ENCODE peak calls at places on chromosomes 5 and 9, in nine cellular contexts. R is colonic mucosa, N is fibroblast of the aortic adventitia, K is heart right ventricle, P is foreskin fibroblast, X is AG09319, M is WTC11, A is tibial artery, O is cardiac muscle cell. B is an unnamed sample.

GRCh38 chr9:109149722-109150121 is 17.3 kb downstream of the FRRS1L start:
- DNase-seq in R (no peak), N (no peak), K (no peak), P (no peak), X (no peak), M (no peak), A (no peak), O (no peak), B (no peak)

GRCh38 chr5:153569036-153569435 is 78.6 kb downstream of the GRIA1 start:
- DNase-seq in R (no peak), N (no peak), K (no peak), P (peak; percentile 57), X (no peak), M (no peak), A (no peak), O (no peak), B (no peak)

GRCh38 chr9:127742435-127743088 is 7.5 kb upstream of the TOR2A start:
- DNase-seq in R (no peak), N (peak; percentile 78), K (no peak), P (peak; percentile 93), X (peak; percentile 23), M (peak; percentile 94), A (no peak), O (peak; percentile 90), B (no peak)

GRCh38 chr5:76590027-76590426 is 33.2 kb downstream of the F2RL2 start:
- DNase-seq in R (no peak), N (no peak), K (no peak), P (no peak), X (no peak), M (no peak), A (no peak), O (no peak), B (no peak)

GRCh38 chr5:175195698-175196656 is 248.0 kb downstream of the DRD1 start:
- DNase-seq in R (no peak), N (peak; percentile 62), K (no peak), P (no peak), X (no peak), M (peak; percentile 23), A (no peak), O (peak; percentile 70), B (no peak)

GRCh38 chr9:129467739-129468666 is 152.9 kb downstream of the C9orf50 start:
- DNase-seq in R (no peak), N (no peak), K (no peak), P (no peak), X (no peak), M (no peak), A (no peak), O (no peak), B (no peak)

GRCh38 chr5:151200913-151201445 is 22.9 kb downstream of the CCDC69 start:
- DNase-seq in R (no peak), N (no peak), K (no peak), P (no peak), X (no peak), M (no peak), A (no peak), O (no peak), B (no peak)

GRCh38 chr5:167587768-167588167 is 703.7 kb upstream of the WWC1 start:
- DNase-seq in R (no peak), N (peak; percentile 20), K (peak; percentile 11), P (peak; percentile 51), X (no peak), M (peak; percentile 47), A (no peak), O (peak; percentile 73), B (peak; percentile 59)

GRCh38 chr9:4717815-4718214 is 23.2 kb downstream of the AK3 start:
- DNase-seq in R (no peak), N (no peak), K (no peak), P (no peak), X (no peak), M (no peak), A (no peak), O (no peak), B (no peak)

GRCh38 chr9:85586684-85587083 is 155.1 kb downstream of the AGTPBP1 start:
- DNase-seq in R (no peak), N (no peak), K (no peak), P (no peak), X (no peak), M (no peak), A (no peak), O (no peak), B (no peak)

GRCh38 chr9:126872516-126872915 is 12.1 kb downstream of the ZBTB34 start:
- DNase-seq in R (no peak), N (no peak), K (no peak), P (no peak), X (no peak), M (no peak), A (no peak), O (no peak), B (no peak)

GRCh38 chr9:111036946-111037743 is 1.1 kb downstream of the LPAR1 start:
- DNase-seq in R (no peak), N (peak; percentile 66), K (no peak), P (peak; percentile 50), X (no peak), M (no peak), A (peak; percentile 25), O (no peak), B (peak; percentile 66)

GRCh38 chr5:119347574-119347973 is 8.2 kb upstream of the TNFAIP8 start:
- DNase-seq in R (no peak), N (no peak), K (no peak), P (no peak), X (no peak), M (no peak), A (no peak), O (no peak), B (no peak)

GRCh38 chr5:131991593-131992324 is 19.7 kb downstream of the ACSL6 start:
- DNase-seq in R (no peak), N (no peak), K (no peak), P (no peak), X (no peak), M (no peak), A (no peak), O (no peak), B (no peak)

GRCh38 chr5:176144508-176144907 is 93.7 kb upstream of the SIMC1 start:
- DNase-seq in R (no peak), N (no peak), K (no peak), P (no peak), X (no peak), M (no peak), A (no peak), O (no peak), B (no peak)

GRCh38 chr5:43315262-43315661 is 2.0 kb upstream of the HMGCS1 start:
- DNase-seq in R (no peak), N (no peak), K (no peak), P (peak; percentile 41), X (no peak), M (no peak), A (no peak), O (no peak), B (peak; percentile 23)

DNA sequence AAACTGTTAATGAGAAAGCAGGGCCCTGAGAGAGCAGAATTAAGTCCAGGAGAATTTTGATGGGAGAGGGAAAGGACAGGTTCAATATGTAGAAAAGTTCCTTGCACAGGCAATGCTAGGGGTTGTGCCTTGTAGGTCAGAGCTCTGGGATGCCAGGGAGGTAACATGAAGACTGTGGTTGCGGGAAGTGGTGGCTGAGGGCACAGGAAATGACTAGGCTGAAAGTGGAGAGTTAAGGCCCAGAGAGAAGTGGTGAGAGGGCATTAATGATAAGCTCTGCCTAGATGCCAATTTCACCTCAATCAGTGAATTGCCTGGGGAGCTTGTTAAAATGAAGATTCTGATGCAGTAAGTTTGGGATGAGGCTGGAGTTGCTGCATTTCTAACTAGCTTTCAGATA is 31.5 kb upstream of the PPP3R2 start:
- DNase-seq in R (no peak), N (no peak), K (no peak), P (no peak), X (no peak), M (no peak), A (no peak), O (no peak), B (no peak)
- TF ChIP-seq CTCF in R (no peak), N (no peak), K (no peak), P (no peak), X (no peak), M (no peak), A (no peak), O (no peak), B (no peak)

GRCh38 chr9:92141144-92142129 is 26.2 kb upstream of the SPTLC1 start:
- DNase-seq in R (no peak), N (peak; percentile 33), K (no peak), P (peak; percentile 67), X (no peak), M (peak; percentile 59), A (no peak), O (peak; percentile 57), B (peak; percentile 62)
- TF ChIP-seq CTCF in R (no peak), N (no peak), K (no peak), P (no peak), X (no peak), M (no peak), A (peak; percentile 14), O (no peak), B (no peak)

GRCh38 chr5:16740046-16740445 is 123.2 kb upstream of the RETREG1 start:
- DNase-seq in R (no peak), N (no peak), K (no peak), P (no peak), X (no peak), M (no peak), A (no peak), O (no peak), B (no peak)

GRCh38 chr5:16742938-16743337 is 126.1 kb upstream of the RETREG1 start:
- DNase-seq in R (no peak), N (no peak), K (no peak), P (no peak), X (no peak), M (no peak), A (no peak), O (no peak), B (no peak)

GRCh38 chr5:16740476-16740875 is 123.7 kb upstream of the RETREG1 start:
- DNase-seq in R (no peak), N (no peak), K (no peak), P (no peak), X (no peak), M (no peak), A (no peak), O (peak; percentile 24), B (no peak)

GRCh38 chr5:16737620-16738364 is 121.0 kb upstream of the RETREG1 start:
- DNase-seq in R (peak; percentile 72), N (no peak), K (no peak), P (no peak), X (no peak), M (peak; percentile 64), A (no peak), O (peak; percentile 10), B (no peak)

GRCh38 chr5:16741007-16741406 is 124.2 kb upstream of the RETREG1 start:
- DNase-seq in R (no peak), N (peak; percentile 75), K (no peak), P (peak; percentile 53), X (no peak), M (no peak), A (no peak), O (no peak), B (no peak)
- TF ChIP-seq CTCF in R (no peak), N (no peak), K (no peak), P (no peak), X (no peak), M (no peak), A (no peak), O (peak; percentile 9), B (peak; percentile 17)

DNA sequence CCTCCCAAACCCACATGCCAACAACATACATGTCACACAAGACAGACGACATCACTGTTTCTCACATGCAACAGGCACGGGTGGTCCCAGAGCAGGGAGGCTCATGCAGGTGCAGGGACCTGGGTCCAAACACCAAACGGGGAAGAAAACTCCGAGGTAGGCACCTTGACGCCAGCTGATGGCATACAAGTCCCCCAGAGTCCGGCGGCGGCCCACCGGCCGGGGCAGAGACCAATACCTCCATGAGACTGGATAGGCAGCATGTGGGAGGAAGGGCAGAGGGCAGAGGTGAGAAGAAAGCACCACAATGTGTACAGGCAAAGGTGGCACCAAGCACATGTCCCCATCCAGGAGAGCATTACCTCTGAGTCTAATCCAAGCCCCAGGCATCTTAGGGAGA is 73.0 kb upstream of the UBTD2 start:
- DNase-seq in R (no peak), N (no peak), K (no peak), P (no peak), X (no peak), M (no peak), A (no peak), O (no peak), B (no peak)
- TF ChIP-seq CTCF in R (no peak), N (no peak), K (no peak), P (no peak), X (no peak), M (no peak), A (no peak), O (no peak), B (no peak)

B was measured in choroid plexus epithelial cell.